ENCODE peak calls at places on chromosomes 16 and 17, in ten cellular contexts. One of them, this sample, is unnamed.

GRCh38 chr16:55502801-55503366 is 6.0 kb upstream of the LPCAT2 start:
- DNase-seq in body of pancreas: peak; percentile 97
- DNase-seq in A549: peak; percentile 68
- DNase-seq in right lobe of liver: peak; percentile 77
- DNase-seq in IMR-90: peak; percentile 93
- DNase-seq in thyroid gland: peak; percentile 97
- DNase-seq in tibial nerve: peak; percentile 96
- DNase-seq in lower leg skin: peak; percentile 91
- DNase-seq in breast epithelium: peak; percentile 68
- DNase-seq in adrenal gland: peak; percentile 89
- DNase-seq in this sample: peak; percentile 56

GRCh38 chr16:80341242-80341641 is 199.6 kb upstream of the DYNLRB2 start:
- DNase-seq in A549: no peak
- DNase-seq in breast epithelium: no peak
- DNase-seq in thyroid gland: no peak
- DNase-seq in body of pancreas: no peak
- DNase-seq in lower leg skin: no peak
- DNase-seq in right lobe of liver: no peak
- DNase-seq in IMR-90: no peak
- DNase-seq in tibial nerve: no peak
- DNase-seq in adrenal gland: no peak
- DNase-seq in this sample: no peak

GRCh38 chr16:55944377-55944802 is 69.2 kb upstream of the CES5A start:
- DNase-seq in right lobe of liver: peak; percentile 45
- DNase-seq in A549: peak; percentile 46
- DNase-seq in breast epithelium: peak; percentile 32
- DNase-seq in body of pancreas: peak; percentile 58
- DNase-seq in IMR-90: peak; percentile 55
- DNase-seq in tibial nerve: peak; percentile 52
- DNase-seq in adrenal gland: peak; percentile 70
- DNase-seq in lower leg skin: peak; percentile 89
- DNase-seq in thyroid gland: peak; percentile 65
- DNase-seq in this sample: peak; percentile 14

GRCh38 chr17:75549246-75550138 is 24.0 kb downstream of the LLGL2 start:
- DNase-seq in right lobe of liver: no peak
- DNase-seq in adrenal gland: no peak
- DNase-seq in lower leg skin: no peak
- DNase-seq in A549: peak; percentile 70
- DNase-seq in tibial nerve: no peak
- DNase-seq in body of pancreas: peak; percentile 96
- DNase-seq in IMR-90: no peak
- DNase-seq in thyroid gland: peak; percentile 94
- DNase-seq in breast epithelium: peak; percentile 88
- DNase-seq in this sample: no peak

GRCh38 chr17:4249452-4250029 is 14.2 kb downstream of the ANKFY1 start:
- DNase-seq in tibial nerve: no peak
- DNase-seq in A549: peak; percentile 69
- DNase-seq in body of pancreas: no peak
- DNase-seq in breast epithelium: no peak
- DNase-seq in lower leg skin: no peak
- DNase-seq in right lobe of liver: no peak
- DNase-seq in thyroid gland: no peak
- DNase-seq in IMR-90: peak; percentile 38
- DNase-seq in adrenal gland: no peak
- DNase-seq in this sample: peak; percentile 25

GRCh38 chr16:75002474-75002873 is 3.6 kb downstream of the ZNRF1 start:
- DNase-seq in breast epithelium: no peak
- DNase-seq in body of pancreas: no peak
- DNase-seq in tibial nerve: no peak
- DNase-seq in lower leg skin: peak; percentile 48
- DNase-seq in adrenal gland: peak; percentile 16
- DNase-seq in right lobe of liver: no peak
- DNase-seq in A549: no peak
- DNase-seq in IMR-90: no peak
- DNase-seq in thyroid gland: no peak
- DNase-seq in this sample: no peak

GRCh38 chr17:57615836-57616235 is 129.3 kb downstream of the CCDC182 start:
- DNase-seq in A549: no peak
- DNase-seq in body of pancreas: no peak
- DNase-seq in tibial nerve: no peak
- DNase-seq in IMR-90: no peak
- DNase-seq in right lobe of liver: no peak
- DNase-seq in breast epithelium: no peak
- DNase-seq in lower leg skin: no peak
- DNase-seq in thyroid gland: no peak
- DNase-seq in adrenal gland: no peak
- DNase-seq in this sample: no peak

GRCh38 chr16:69833357-69833781 is 71.2 kb downstream of the WWP2 start:
- DNase-seq in breast epithelium: no peak
- DNase-seq in thyroid gland: no peak
- DNase-seq in tibial nerve: no peak
- DNase-seq in right lobe of liver: no peak
- DNase-seq in adrenal gland: peak; percentile 40
- DNase-seq in body of pancreas: no peak
- DNase-seq in A549: no peak
- DNase-seq in IMR-90: peak; percentile 51
- DNase-seq in lower leg skin: no peak
- DNase-seq in this sample: no peak

GRCh38 chr17:80416260-80416939 is 1.4 kb downstream of the ENDOV start:
- DNase-seq in body of pancreas: no peak
- DNase-seq in breast epithelium: no peak
- DNase-seq in thyroid gland: no peak
- DNase-seq in tibial nerve: no peak
- DNase-seq in IMR-90: no peak
- DNase-seq in right lobe of liver: no peak
- DNase-seq in adrenal gland: no peak
- DNase-seq in lower leg skin: no peak
- DNase-seq in A549: no peak
- DNase-seq in this sample: no peak

GRCh38 chr17:80414803-80415625 is at the start of gene ENDOV:
- DNase-seq in tibial nerve: peak; percentile 86
- DNase-seq in breast epithelium: peak; percentile 89
- DNase-seq in lower leg skin: peak; percentile 98
- DNase-seq in body of pancreas: peak; percentile 95
- DNase-seq in IMR-90: peak; percentile 91
- DNase-seq in A549: peak; percentile 97
- DNase-seq in right lobe of liver: peak; percentile 96
- DNase-seq in thyroid gland: peak; percentile 96
- DNase-seq in adrenal gland: peak; percentile 97
- DNase-seq in this sample: peak; percentile 99

GRCh38 chr17:80416940-80417293 is 1.9 kb downstream of the ENDOV start:
- DNase-seq in body of pancreas: no peak
- DNase-seq in A549: no peak
- DNase-seq in tibial nerve: no peak
- DNase-seq in breast epithelium: no peak
- DNase-seq in thyroid gland: no peak
- DNase-seq in adrenal gland: no peak
- DNase-seq in lower leg skin: no peak
- DNase-seq in IMR-90: no peak
- DNase-seq in right lobe of liver: peak; percentile 22
- DNase-seq in this sample: no peak

GRCh38 chr17:80414508-80414802 is 512 bp upstream of the ENDOV start:
- DNase-seq in tibial nerve: no peak
- DNase-seq in breast epithelium: no peak
- DNase-seq in IMR-90: no peak
- DNase-seq in A549: peak; percentile 28
- DNase-seq in lower leg skin: no peak
- DNase-seq in thyroid gland: peak; percentile 13
- DNase-seq in body of pancreas: no peak
- DNase-seq in right lobe of liver: no peak
- DNase-seq in adrenal gland: no peak
- DNase-seq in this sample: no peak

DNA sequence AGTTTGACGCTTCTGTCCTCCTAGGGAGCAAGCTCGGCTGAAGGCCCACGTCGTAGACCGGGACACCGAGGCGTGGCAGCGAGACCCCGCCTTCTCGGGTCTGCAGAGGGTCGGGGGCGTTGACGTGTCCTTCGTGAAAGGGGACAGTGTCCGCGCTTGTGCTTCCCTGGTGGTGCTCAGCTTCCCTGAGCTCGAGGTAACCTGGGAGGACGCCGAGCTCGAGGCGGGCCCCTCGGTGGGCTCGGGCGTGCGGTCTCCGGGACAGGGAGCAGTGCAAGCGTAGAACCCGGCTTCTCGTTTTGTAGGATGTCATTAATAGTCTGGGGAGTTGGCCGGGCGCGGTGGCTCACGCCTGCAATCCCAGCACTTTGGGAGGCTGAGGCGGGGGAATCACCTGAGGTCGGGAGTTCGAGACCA is 667 bp downstream of the ENDOV start:
- DNase-seq in body of pancreas: no peak
- DNase-seq in A549: no peak
- DNase-seq in breast epithelium: peak; percentile 29
- DNase-seq in thyroid gland: no peak
- DNase-seq in tibial nerve: no peak
- DNase-seq in adrenal gland: no peak
- DNase-seq in right lobe of liver: peak; percentile 20
- DNase-seq in lower leg skin: no peak
- DNase-seq in IMR-90: no peak
- DNase-seq in this sample: no peak
- TF ChIP-seq POLR2A in body of pancreas: no peak
- TF ChIP-seq POLR2A in A549: no peak
- TF ChIP-seq POLR2A in breast epithelium: no peak
- TF ChIP-seq POLR2A in thyroid gland: no peak
- TF ChIP-seq POLR2A in tibial nerve: no peak
- TF ChIP-seq POLR2A in adrenal gland: no peak
- TF ChIP-seq POLR2A in right lobe of liver: no peak
- TF ChIP-seq POLR2A in lower leg skin: no peak
- TF ChIP-seq POLR2A in IMR-90: no peak
- TF ChIP-seq POLR2A in this sample: no peak

GRCh38 chr17:78716814-78717393 is 65.2 kb downstream of the CYTH1 start:
- DNase-seq in A549: peak; percentile 71
- DNase-seq in lower leg skin: peak; percentile 92
- DNase-seq in body of pancreas: peak; percentile 91
- DNase-seq in IMR-90: peak; percentile 22
- DNase-seq in breast epithelium: peak; percentile 69
- DNase-seq in adrenal gland: peak; percentile 88
- DNase-seq in thyroid gland: peak; percentile 90
- DNase-seq in tibial nerve: peak; percentile 58
- DNase-seq in right lobe of liver: peak; percentile 86
- DNase-seq in this sample: peak; percentile 39

GRCh38 chr17:78715000-78715771 is 66.9 kb downstream of the CYTH1 start:
- DNase-seq in A549: no peak
- DNase-seq in adrenal gland: no peak
- DNase-seq in breast epithelium: no peak
- DNase-seq in thyroid gland: no peak
- DNase-seq in tibial nerve: no peak
- DNase-seq in lower leg skin: no peak
- DNase-seq in IMR-90: no peak
- DNase-seq in body of pancreas: no peak
- DNase-seq in right lobe of liver: no peak
- DNase-seq in this sample: no peak

GRCh38 chr17:78716292-78716691 is 65.8 kb downstream of the CYTH1 start:
- DNase-seq in A549: no peak
- DNase-seq in tibial nerve: no peak
- DNase-seq in thyroid gland: no peak
- DNase-seq in lower leg skin: no peak
- DNase-seq in adrenal gland: no peak
- DNase-seq in IMR-90: no peak
- DNase-seq in body of pancreas: no peak
- DNase-seq in breast epithelium: no peak
- DNase-seq in right lobe of liver: no peak
- DNase-seq in this sample: no peak

GRCh38 chr17:78715876-78716275 is 66.2 kb downstream of the CYTH1 start:
- DNase-seq in A549: no peak
- DNase-seq in breast epithelium: no peak
- DNase-seq in IMR-90: no peak
- DNase-seq in lower leg skin: no peak
- DNase-seq in tibial nerve: no peak
- DNase-seq in body of pancreas: no peak
- DNase-seq in thyroid gland: no peak
- DNase-seq in adrenal gland: no peak
- DNase-seq in right lobe of liver: no peak
- DNase-seq in this sample: no peak

DNA sequence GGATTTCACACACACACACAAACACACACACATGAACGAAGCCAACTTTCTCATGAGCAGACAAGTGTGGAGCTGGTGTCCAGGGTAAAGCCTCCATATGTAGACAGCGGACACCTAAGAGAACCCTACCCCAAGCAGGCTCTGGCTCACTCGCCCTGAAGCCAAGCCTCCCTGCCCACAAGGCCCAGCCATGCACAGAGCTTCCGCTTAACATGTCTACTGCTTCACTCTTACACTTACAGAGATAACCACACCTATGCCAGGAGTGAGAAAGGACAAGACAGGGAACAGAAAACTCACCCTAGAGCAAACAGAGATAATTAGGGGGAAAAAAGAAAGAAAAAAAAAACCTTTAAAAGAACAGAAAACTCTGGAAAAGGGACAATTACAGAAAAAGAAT is 67.5 kb downstream of the CYTH1 start:
- DNase-seq in tibial nerve: no peak
- DNase-seq in IMR-90: no peak
- DNase-seq in lower leg skin: no peak
- DNase-seq in right lobe of liver: no peak
- DNase-seq in adrenal gland: no peak
- DNase-seq in thyroid gland: no peak
- DNase-seq in breast epithelium: no peak
- DNase-seq in A549: no peak
- DNase-seq in body of pancreas: no peak
- DNase-seq in this sample: no peak
- TF ChIP-seq POLR2A in tibial nerve: no peak
- TF ChIP-seq POLR2A in IMR-90: no peak
- TF ChIP-seq POLR2A in lower leg skin: no peak
- TF ChIP-seq POLR2A in right lobe of liver: no peak
- TF ChIP-seq POLR2A in adrenal gland: no peak
- TF ChIP-seq POLR2A in thyroid gland: no peak
- TF ChIP-seq POLR2A in breast epithelium: no peak
- TF ChIP-seq POLR2A in A549: no peak
- TF ChIP-seq POLR2A in body of pancreas: no peak
- TF ChIP-seq POLR2A in this sample: no peak

DNA sequence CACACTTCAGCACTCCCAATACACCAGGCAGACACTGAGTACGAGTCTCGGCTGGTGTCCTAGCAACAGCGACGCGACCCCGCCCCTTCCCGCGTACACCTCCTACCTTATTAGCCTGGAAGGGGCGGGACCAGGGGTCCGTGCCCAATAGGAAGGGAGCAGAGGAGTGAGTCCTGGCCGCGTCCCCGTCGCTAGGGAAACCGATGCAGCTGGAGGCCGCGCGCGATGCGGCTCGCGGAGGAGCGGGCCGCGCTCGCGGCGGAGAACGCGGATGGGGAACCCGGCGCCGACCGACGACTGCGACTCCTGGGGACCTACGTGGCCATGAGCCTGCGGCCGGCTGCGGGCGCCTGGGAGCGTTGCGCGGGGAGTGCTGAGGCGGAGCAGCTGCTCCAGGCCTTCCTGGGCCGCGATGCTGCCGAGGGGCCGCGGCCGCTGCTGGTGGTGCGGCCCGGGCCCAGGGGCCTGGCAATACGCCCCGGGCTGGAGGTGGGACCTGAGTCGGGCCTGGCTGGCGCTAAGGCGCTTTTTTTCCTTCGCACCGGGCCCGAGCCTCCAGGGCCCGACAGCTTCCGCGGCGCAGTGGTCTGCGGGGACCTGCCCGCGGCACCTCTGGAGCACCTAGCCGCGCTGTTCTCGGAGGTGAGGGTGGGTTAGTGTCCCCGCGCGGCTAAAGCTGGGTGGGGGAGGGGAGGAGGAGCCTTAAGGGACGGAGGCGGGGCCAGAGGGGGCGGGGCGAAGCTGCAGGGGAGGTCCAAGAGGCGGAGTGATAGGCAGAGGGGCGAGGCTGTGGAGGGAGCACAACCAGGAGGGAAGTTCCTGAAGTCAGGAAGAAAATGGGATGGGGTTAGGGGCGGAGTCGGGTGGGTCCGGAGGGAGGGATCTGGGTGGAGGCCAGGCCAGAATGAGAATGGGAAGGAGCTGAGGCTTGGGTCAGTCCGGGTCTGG is at the start of gene DNAH9:
- DNase-seq in tibial nerve: peak; percentile 95
- DNase-seq in adrenal gland: peak; percentile 100
- DNase-seq in thyroid gland: peak; percentile 99
- DNase-seq in A549: peak; percentile 77
- DNase-seq in lower leg skin: peak; percentile 98
- DNase-seq in breast epithelium: peak; percentile 99
- DNase-seq in body of pancreas: peak; percentile 99
- DNase-seq in IMR-90: no peak
- DNase-seq in right lobe of liver: peak; percentile 96
- DNase-seq in this sample: no peak
- TF ChIP-seq POLR2A in tibial nerve: no peak
- TF ChIP-seq POLR2A in adrenal gland: peak; percentile 71
- TF ChIP-seq POLR2A in thyroid gland: no peak
- TF ChIP-seq POLR2A in A549: no peak
- TF ChIP-seq POLR2A in lower leg skin: no peak
- TF ChIP-seq POLR2A in breast epithelium: no peak
- TF ChIP-seq POLR2A in body of pancreas: peak; percentile 63
- TF ChIP-seq POLR2A in IMR-90: no peak
- TF ChIP-seq POLR2A in right lobe of liver: no peak
- TF ChIP-seq POLR2A in this sample: no peak

GRCh38 chr17:7477392-7478275 is 1.8 kb downstream of the ZBTB4 start:
- DNase-seq in thyroid gland: peak; percentile 82
- DNase-seq in A549: peak; percentile 24
- DNase-seq in right lobe of liver: peak; percentile 42
- DNase-seq in breast epithelium: peak; percentile 56
- DNase-seq in body of pancreas: peak; percentile 60
- DNase-seq in tibial nerve: no peak
- DNase-seq in adrenal gland: peak; percentile 76
- DNase-seq in lower leg skin: peak; percentile 93
- DNase-seq in IMR-90: peak; percentile 95
- DNase-seq in this sample: no peak
- TF ChIP-seq POLR2A in thyroid gland: no peak
- TF ChIP-seq POLR2A in A549: no peak
- TF ChIP-seq POLR2A in right lobe of liver: no peak
- TF ChIP-seq POLR2A in breast epithelium: no peak
- TF ChIP-seq POLR2A in body of pancreas: peak; percentile 65
- TF ChIP-seq POLR2A in tibial nerve: peak; percentile 34
- TF ChIP-seq POLR2A in adrenal gland: peak; percentile 85
- TF ChIP-seq POLR2A in lower leg skin: no peak
- TF ChIP-seq POLR2A in IMR-90: peak; percentile 71
- TF ChIP-seq POLR2A in this sample: no peak